ENCODE peak calls at places on chromosomes 11 and 22, in seven cellular contexts. L is SK-N-SH, I is right lobe of liver, Y is heart left ventricle, E is fibroblast of lung, T is cardiac muscle cell, R is HepG2. M is an unnamed sample. For H3K4me1, the result is how much of the 10 kb centered on the place peaks cover.

GRCh38 chr22:30192427-30192826 is 54.1 kb downstream of the LIF start:
- DNase-seq in L (no peak), I (no peak), Y (no peak), E (no peak), T (no peak), R (no peak), M (no peak)

GRCh38 chr11:133326849-133327248 is 205.5 kb downstream of the OPCML start:
- DNase-seq in L (no peak), I (no peak), Y (no peak), E (no peak), T (no peak), R (no peak), M (no peak)

GRCh38 chr11:8287297-8288070 is 23.8 kb upstream of the LMO1 start:
- DNase-seq in L (no peak), I (no peak), Y (no peak), E (no peak), T (no peak), R (no peak), M (no peak)

GRCh38 chr11:64223001-64223651 is 2.9 kb downstream of the TRPT1 start:
- DNase-seq in L (no peak), I (peak), Y (peak), E (no peak), T (no peak), R (no peak), M (no peak)

GRCh38 chr11:118339281-118340045 is 3.0 kb downstream of the CD3D start:
- DNase-seq in L (no peak), I (no peak), Y (no peak), E (no peak), T (no peak), R (no peak), M (no peak)

GRCh38 chr11:103870821-103871309 is 165.6 kb upstream of the DDI1 start:
- DNase-seq in L (no peak), I (no peak), Y (peak), E (peak), T (no peak), R (no peak), M (peak)

GRCh38 chr11:122750047-122750446 is 88.3 kb upstream of the CRTAM start:
- DNase-seq in L (no peak), I (no peak), Y (no peak), E (no peak), T (no peak), R (no peak), M (no peak)

GRCh38 chr11:18853086-18853720 is 61.6 kb upstream of the PTPN5 start:
- DNase-seq in L (peak), I (no peak), Y (no peak), E (peak), T (peak), R (peak), M (peak)

GRCh38 chr11:64060861-64061444 is 25.2 kb downstream of the FLRT1 start:
- DNase-seq in L (peak), I (no peak), Y (peak), E (peak), T (peak), R (no peak), M (peak)

GRCh38 chr22:50102946-50103345 is 13.1 kb downstream of the MOV10L1 start:
- DNase-seq in L (no peak), I (no peak), Y (no peak), E (no peak), T (no peak), R (peak), M (no peak)

GRCh38 chr11:109508185-109508584 is 86.2 kb downstream of the C11orf87 start:
- DNase-seq in L (peak), I (no peak), Y (no peak), E (no peak), T (no peak), R (no peak), M (no peak)

GRCh38 chr11:92642146-92642919 is 327.1 kb upstream of the MTNR1B start:
- DNase-seq in L (no peak), I (no peak), Y (no peak), E (no peak), T (no peak), R (no peak), M (no peak)

GRCh38 chr11:105268404-105269062 is 129.0 kb upstream of the CARD18 start:
- DNase-seq in L (no peak), I (no peak), Y (no peak), E (no peak), T (peak), R (no peak), M (no peak)

GRCh38 chr22:47395481-47395880 is 633.0 kb downstream of the TBC1D22A start:
- DNase-seq in L (no peak), I (peak), Y (peak), E (peak), T (no peak), R (no peak), M (no peak)

GRCh38 chr22:19358703-19359553 is 67.4 kb upstream of the CLTCL1 start:
- DNase-seq in L (no peak), I (no peak), Y (no peak), E (no peak), T (no peak), R (no peak), M (no peak)

GRCh38 chr11:75024764-75025211 is 36.1 kb downstream of the NEU3 start:
- DNase-seq in L (peak), I (no peak), Y (no peak), E (peak), T (no peak), R (no peak), M (no peak)

GRCh38 chr11:75023446-75024067 is 34.8 kb downstream of the NEU3 start:
- DNase-seq in L (no peak), I (no peak), Y (no peak), E (no peak), T (no peak), R (no peak), M (no peak)

GRCh38 chr11:75024068-75024449 is 35.3 kb downstream of the NEU3 start:
- DNase-seq in L (no peak), I (no peak), Y (no peak), E (no peak), T (no peak), R (no peak), M (no peak)

GRCh38 chr11:75022289-75022688 is 33.6 kb downstream of the NEU3 start:
- DNase-seq in L (no peak), I (no peak), Y (no peak), E (no peak), T (no peak), R (no peak), M (no peak)

GRCh38 chr11:75022759-75023396 is 34.1 kb downstream of the NEU3 start:
- DNase-seq in L (peak), I (peak), Y (peak), E (peak), T (peak), R (peak), M (peak)
- H3K27ac ChIP-seq in L (no peak), I (no peak), Y (no peak), E (no peak), T (no peak), R (no peak), M (no peak)

GRCh38 chr22:42649261-42650056 is at the start of gene CYB5R3:
- DNase-seq in L (peak), I (peak), Y (peak), E (peak), T (peak), R (peak), M (peak)

GRCh38 chr22:42645938-42646568 is 3.1 kb downstream of the CYB5R3 start:
- DNase-seq in L (no peak), I (peak), Y (no peak), E (no peak), T (no peak), R (no peak), M (no peak)

GRCh38 chr22:42648368-42649260 is 578 bp downstream of the CYB5R3 start:
- DNase-seq in L (no peak), I (peak), Y (peak), E (peak), T (no peak), R (peak), M (peak)

GRCh38 chr22:42646569-42647525 is 2.3 kb downstream of the CYB5R3 start:
- DNase-seq in L (no peak), I (peak), Y (peak), E (no peak), T (peak), R (no peak), M (peak)

GRCh38 chr22:42648017-42648367 is 1.2 kb downstream of the CYB5R3 start:
- DNase-seq in L (no peak), I (no peak), Y (no peak), E (no peak), T (no peak), R (no peak), M (no peak)
- H3K4me1 ChIP-seq in L (under half), I (half or more), Y (half or more), E (under half), T (under half), R (half or more), M (half or more)

GRCh38 chr22:37676691-37677627 is 1.5 kb downstream of the LGALS1 start:
- DNase-seq in L (peak), I (peak), Y (peak), E (peak), T (peak), R (peak), M (peak)

GRCh38 chr22:37675930-37676571 is 615 bp downstream of the LGALS1 start:
- DNase-seq in L (peak), I (peak), Y (peak), E (peak), T (no peak), R (no peak), M (no peak)

GRCh38 chr22:37674248-37674647 is 1.2 kb upstream of the LGALS1 start:
- DNase-seq in L (no peak), I (no peak), Y (no peak), E (no peak), T (no peak), R (no peak), M (no peak)

GRCh38 chr22:37672920-37673453 is 2.4 kb upstream of the LGALS1 start:
- DNase-seq in L (no peak), I (no peak), Y (no peak), E (no peak), T (no peak), R (no peak), M (no peak)

DNA sequence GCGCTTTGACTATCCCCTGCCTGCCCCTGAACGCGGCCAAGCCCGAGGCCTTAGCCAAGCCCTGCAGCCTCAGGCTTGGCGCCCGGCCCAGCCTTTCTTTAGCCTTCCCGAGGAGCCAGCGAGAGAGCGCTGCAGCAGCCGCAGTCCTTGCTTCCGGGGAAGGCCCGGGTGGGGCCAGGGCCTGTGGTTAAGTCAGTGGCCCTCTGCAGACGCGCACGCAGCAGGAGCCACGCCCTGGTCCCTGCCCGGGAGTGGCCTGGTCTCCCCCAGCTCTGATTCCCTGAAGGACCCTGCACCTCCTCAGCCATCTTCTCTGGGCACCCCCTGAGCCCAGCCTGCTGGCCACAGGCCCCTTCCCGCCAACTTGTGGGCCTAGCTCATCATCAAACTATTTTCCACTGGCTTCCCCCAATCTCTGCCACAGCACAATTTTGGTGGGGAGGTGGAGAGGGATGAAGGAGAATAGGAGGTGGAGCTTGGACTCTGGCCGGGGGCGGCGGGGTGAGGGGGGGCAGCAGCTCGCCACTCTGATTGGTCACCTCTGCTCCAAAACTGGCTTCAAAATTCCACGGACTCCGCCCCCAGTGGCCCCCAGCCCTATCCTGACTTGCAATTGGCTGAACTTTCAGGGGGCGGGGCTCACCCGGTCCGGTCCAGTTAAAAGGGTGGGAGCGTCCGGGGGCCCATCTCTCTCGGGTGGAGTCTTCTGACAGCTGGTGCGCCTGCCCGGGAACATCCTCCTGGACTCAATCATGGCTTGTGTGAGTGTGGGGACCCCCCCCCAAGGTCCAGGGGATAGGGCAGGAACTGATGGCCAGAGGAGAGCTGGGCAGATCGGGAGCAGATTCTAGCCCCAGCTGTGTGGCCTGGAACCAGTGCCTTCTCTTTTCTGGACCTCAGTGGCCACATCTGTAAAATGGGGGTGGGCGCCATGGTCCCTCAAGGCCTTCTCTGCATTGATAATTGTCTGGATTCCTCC is at the start of gene LGALS1:
- DNase-seq in L (peak), I (peak), Y (peak), E (peak), T (peak), R (peak), M (peak)
- TF ChIP-seq CTCF in L (no peak), I (no peak), Y (no peak), E (no peak), T (peak), R (peak), M (no peak)

DNA sequence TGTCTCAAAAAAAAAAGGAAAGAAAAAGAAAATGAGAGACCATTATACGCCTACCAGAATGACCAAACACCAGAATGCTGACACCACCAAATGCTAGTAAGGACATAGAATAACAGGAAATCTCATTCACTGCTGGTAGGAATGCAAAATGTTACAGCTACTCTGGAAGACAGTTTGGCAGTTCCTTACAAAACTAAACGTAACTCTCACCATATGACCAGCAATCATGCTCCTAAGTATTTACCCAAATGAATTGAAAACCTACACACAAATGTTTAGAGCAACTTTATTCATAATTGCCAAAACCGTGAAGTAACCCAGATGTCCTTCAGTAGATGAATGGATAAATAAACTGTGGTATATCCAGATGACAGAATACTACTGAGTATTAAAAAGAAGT is 7.2 kb downstream of the CHKA start:
- DNase-seq in L (no peak), I (no peak), Y (no peak), E (peak), T (no peak), R (no peak), M (no peak)
- H3K27ac ChIP-seq in L (no peak), I (peak), Y (no peak), E (no peak), T (peak), R (no peak), M (no peak)

M was measured in hepatocyte.